ENCODE peak calls at places on chromosomes 3 and 15, in five cellular contexts. W, H, C, D and M are unnamed samples.

GRCh38 chr3:132554437-132554836 is 42.6 kb upstream of the ACKR4 start:
- DNase-seq in D (no peak), H (no peak), C (no peak), W (peak), M (peak)

GRCh38 chr3:180974286-180974685 is 15.2 kb downstream of the DNAJC19 start:
- DNase-seq in W (no peak), D (no peak), H (no peak), C (no peak), M (no peak)

GRCh38 chr15:50627351-50628055 is 59.1 kb downstream of the TRPM7 start:
- DNase-seq in W (no peak), C (no peak), D (no peak), H (no peak), M (no peak)

GRCh38 chr15:69951511-69952209 is 146.1 kb downstream of the TLE3 start:
- DNase-seq in C (no peak), H (no peak), W (peak), D (no peak), M (no peak)

GRCh38 chr3:147191795-147192385 is 214.5 kb downstream of the ZIC4 start:
- DNase-seq in W (peak), C (peak), H (peak), D (no peak), M (no peak)

GRCh38 chr15:77974098-77974414 is 103.5 kb downstream of the TBC1D2B start:
- DNase-seq in H (no peak), D (peak), W (no peak), C (peak), M (peak)

GRCh38 chr15:70512772-70513362 is 250.5 kb downstream of the UACA start:
- DNase-seq in C (peak), H (peak), D (peak), W (no peak), M (no peak)

GRCh38 chr15:26667222-26667988 is 105.5 kb downstream of the GABRB3 start:
- DNase-seq in W (no peak), D (peak), C (no peak), H (no peak), M (peak)

GRCh38 chr3:94069242-94069813 is 6.5 kb downstream of the NSUN3 start:
- DNase-seq in D (no peak), W (peak), C (no peak), H (no peak), M (peak)

GRCh38 chr15:70558406-70559222 is 204.7 kb downstream of the UACA start:
- DNase-seq in D (no peak), W (no peak), C (no peak), H (no peak), M (no peak)

GRCh38 chr3:100796556-100796955 is 87.3 kb downstream of the TFG start:
- DNase-seq in D (no peak), C (no peak), W (no peak), H (peak), M (no peak)

GRCh38 chr3:52388348-52388821 is 56.5 kb downstream of the SEMA3G start:
- DNase-seq in H (peak), D (no peak), W (no peak), C (no peak), M (no peak)